ENCODE peak calls at places on chromosome X, in ten cellular contexts. Y, M, B, C, E, S, T, K, X and I are unnamed samples.

GRCh38 chrX:150690126-150690525 is 3.1 kb upstream of the MTMR1 start:
- DNase-seq in Y (no peak), M (peak; percentile 45), B (no peak), C (peak; percentile 44), E (no peak), S (no peak), T (peak; percentile 95), K (no peak), X (no peak), I (no peak)

GRCh38 chrX:65894138-65894537 is 145.7 kb downstream of the VSIG4 start:
- DNase-seq in Y (no peak), M (no peak), B (peak; percentile 1), C (no peak), E (no peak), S (no peak), T (no peak), K (no peak), X (no peak), I (no peak)

GRCh38 chrX:87732133-87732532 is 214.5 kb downstream of the KLHL4 start:
- DNase-seq in Y (no peak), M (no peak), B (no peak), C (no peak), E (no peak), S (no peak), T (no peak), K (no peak), X (no peak), I (no peak)

GRCh38 chrX:47208108-47208507 is 10.4 kb upstream of the CDK16 start:
- DNase-seq in Y (no peak), M (no peak), B (no peak), C (no peak), E (no peak), S (no peak), T (no peak), K (no peak), X (no peak), I (no peak)

GRCh38 chrX:134600714-134601113 is 57.6 kb downstream of the PLAC1 start:
- DNase-seq in Y (no peak), M (no peak), B (no peak), C (peak; percentile 12), E (no peak), S (no peak), T (peak; percentile 81), K (no peak), X (no peak), I (no peak)

GRCh38 chrX:70313503-70313902 is 23.6 kb downstream of the KIF4A start:
- DNase-seq in Y (no peak), M (no peak), B (no peak), C (no peak), E (no peak), S (no peak), T (peak; percentile 66), K (no peak), X (no peak), I (no peak)

GRCh38 chrX:147602297-147602696 is 309.4 kb upstream of the FMR1 start:
- DNase-seq in Y (no peak), M (no peak), B (no peak), C (no peak), E (no peak), S (no peak), T (no peak), K (no peak), X (no peak), I (peak; percentile 12)

GRCh38 chrX:40167240-40168182 is 69.8 kb upstream of the BCOR start:
- DNase-seq in Y (peak; percentile 13), M (no peak), B (no peak), C (no peak), E (no peak), S (no peak), T (no peak), K (peak; percentile 56), X (peak; percentile 45), I (no peak)

GRCh38 chrX:63747331-63747730 is 37.7 kb downstream of the ARHGEF9 start:
- DNase-seq in Y (no peak), M (no peak), B (no peak), C (peak; percentile 41), E (no peak), S (no peak), T (peak; percentile 72), K (no peak), X (no peak), I (no peak)

GRCh38 chrX:46713672-46714487 is 45.0 kb downstream of the SLC9A7 start:
- DNase-seq in Y (no peak), M (no peak), B (no peak), C (no peak), E (no peak), S (no peak), T (peak; percentile 75), K (no peak), X (no peak), I (no peak)

GRCh38 chrX:106007815-106008214 is 30.7 kb downstream of the SERPINA7 start:
- DNase-seq in Y (no peak), M (no peak), B (no peak), C (no peak), E (no peak), S (no peak), T (no peak), K (no peak), X (no peak), I (no peak)

GRCh38 chrX:134692233-134692632 is 34.0 kb upstream of the PLAC1 start:
- DNase-seq in Y (no peak), M (no peak), B (no peak), C (no peak), E (no peak), S (no peak), T (peak; percentile 45), K (no peak), X (no peak), I (no peak)

GRCh38 chrX:8748855-8749254 is 16.9 kb upstream of the ANOS1 start:
- DNase-seq in Y (no peak), M (no peak), B (no peak), C (no peak), E (no peak), S (no peak), T (peak; percentile 41), K (no peak), X (no peak), I (peak; percentile 12)

GRCh38 chrX:108415146-108415545 is 23.1 kb downstream of the COL4A6 start:
- DNase-seq in Y (no peak), M (no peak), B (no peak), C (no peak), E (no peak), S (no peak), T (peak; percentile 19), K (no peak), X (no peak), I (no peak)

GRCh38 chrX:95903490-95903889 is 781.2 kb upstream of the DIAPH2 start:
- DNase-seq in Y (no peak), M (no peak), B (no peak), C (no peak), E (no peak), S (no peak), T (no peak), K (no peak), X (no peak), I (no peak)

GRCh38 chrX:29281078-29281742 is 694.0 kb downstream of the IL1RAPL1 start:
- DNase-seq in Y (no peak), M (no peak), B (no peak), C (no peak), E (no peak), S (no peak), T (no peak), K (no peak), X (no peak), I (no peak)

GRCh38 chrX:72609313-72609712 is 36.7 kb upstream of the HDAC8 start:
- DNase-seq in Y (no peak), M (no peak), B (no peak), C (no peak), E (no peak), S (no peak), T (peak; percentile 1), K (no peak), X (no peak), I (peak; percentile 7)

GRCh38 chrX:110412971-110413726 is 54.5 kb downstream of the RTL9 start:
- DNase-seq in Y (peak; percentile 10), M (no peak), B (peak; percentile 52), C (no peak), E (peak; percentile 42), S (peak; percentile 34), T (peak; percentile 69), K (peak; percentile 24), X (peak; percentile 6), I (peak; percentile 70)

GRCh38 chrX:43836435-43837184 is 45.6 kb downstream of the MAOB start:
- DNase-seq in Y (no peak), M (no peak), B (no peak), C (no peak), E (no peak), S (no peak), T (peak; percentile 9), K (no peak), X (peak; percentile 0), I (peak; percentile 22)

GRCh38 chrX:145213504-145213903 is 33.8 kb upstream of the SPANXN1 start:
- DNase-seq in Y (no peak), M (no peak), B (no peak), C (no peak), E (no peak), S (no peak), T (no peak), K (no peak), X (no peak), I (peak; percentile 24)

GRCh38 chrX:44989995-44990770 is 117.2 kb downstream of the KDM6A start:
- DNase-seq in Y (no peak), M (no peak), B (no peak), C (no peak), E (no peak), S (no peak), T (no peak), K (no peak), X (no peak), I (no peak)

GRCh38 chrX:30735839-30736238 is 82.6 kb downstream of the GK start:
- DNase-seq in Y (peak; percentile 3), M (peak; percentile 0), B (peak; percentile 50), C (peak; percentile 14), E (peak; percentile 66), S (peak; percentile 1), T (peak; percentile 64), K (peak; percentile 7), X (peak; percentile 37), I (peak; percentile 72)

GRCh38 chrX:71667328-71668247 is at the start of gene LOC101059915:
- DNase-seq in Y (no peak), M (no peak), B (no peak), C (no peak), E (no peak), S (no peak), T (no peak), K (no peak), X (peak; percentile 43), I (no peak)

GRCh38 chrX:136268051-136269048 is 17.1 kb upstream of the MAP7D3 start:
- DNase-seq in Y (no peak), M (peak; percentile 30), B (peak; percentile 5), C (no peak), E (peak; percentile 17), S (peak; percentile 8), T (peak; percentile 54), K (no peak), X (no peak), I (peak; percentile 40)

GRCh38 chrX:104318330-104319009 is 63.7 kb upstream of the ESX1 start:
- DNase-seq in Y (no peak), M (no peak), B (no peak), C (peak; percentile 43), E (no peak), S (no peak), T (peak; percentile 42), K (no peak), X (no peak), I (peak; percentile 35)

GRCh38 chrX:73832319-73832718 is 269.3 kb downstream of the CHIC1 start:
- DNase-seq in Y (no peak), M (no peak), B (no peak), C (no peak), E (no peak), S (no peak), T (no peak), K (no peak), X (no peak), I (no peak)

GRCh38 chrX:119398974-119399771 is at the start of gene SLC25A43:
- DNase-seq in Y (no peak), M (no peak), B (peak; percentile 6), C (no peak), E (no peak), S (no peak), T (peak; percentile 51), K (peak; percentile 12), X (no peak), I (peak; percentile 18)

GRCh38 chrX:151984328-151984727 is 9.9 kb upstream of the GABRE start:
- DNase-seq in Y (no peak), M (no peak), B (no peak), C (peak; percentile 79), E (no peak), S (no peak), T (peak; percentile 85), K (no peak), X (no peak), I (peak; percentile 54)